ENCODE peak calls at places on chromosomes 12 and 14, in four cellular contexts. G is CD8-positive, alpha-beta memory T cell; M is tibial artery; R is WERI-Rb-1. Z is an unnamed sample.

GRCh38 chr14:29518335-29518734 is 409.3 kb downstream of the PRKD1 start:
- DNase-seq in G (no peak), R (no peak), M (no peak), Z (no peak)

GRCh38 chr14:104770851-104771272 is 17.9 kb downstream of the SIVA1 start:
- DNase-seq in R (peak; percentile 37), G (no peak), M (no peak), Z (no peak)

GRCh38 chr12:109124878-109125648 is 8.7 kb downstream of the ACACB start:
- DNase-seq in R (no peak), G (no peak), M (no peak), Z (no peak)

GRCh38 chr12:96335270-96335669 is 65.0 kb downstream of the CDK17 start:
- DNase-seq in G (no peak), M (no peak), R (no peak), Z (no peak)

GRCh38 chr14:95833429-95833828 is 43.2 kb upstream of the TUNAR start:
- DNase-seq in G (no peak), M (no peak), R (no peak), Z (no peak)

GRCh38 chr14:91897121-91897701 is 29.9 kb upstream of the TC2N start:
- DNase-seq in R (no peak), G (no peak), M (peak; percentile 82), Z (peak; percentile 56)

GRCh38 chr14:58705066-58705465 is 67.3 kb downstream of the DACT1 start:
- DNase-seq in G (no peak), R (no peak), M (peak; percentile 40), Z (peak; percentile 67)

GRCh38 chr12:4584896-4585295 is 22.9 kb downstream of the DYRK4 start:
- DNase-seq in M (no peak), G (no peak), R (no peak), Z (no peak)

GRCh38 chr12:27014085-27014858 is at the start of gene TM7SF3:
- DNase-seq in M (peak; percentile 94), R (peak; percentile 94), G (peak; percentile 95), Z (peak; percentile 97)

GRCh38 chr14:96481731-96482314 is 20.4 kb upstream of the PAPOLA start:
- DNase-seq in R (no peak), G (no peak), M (no peak), Z (no peak)

GRCh38 chr12:115407036-115407435 is 723.1 kb upstream of the TBX3 start:
- DNase-seq in M (no peak), G (no peak), R (no peak), Z (no peak)

GRCh38 chr14:38207342-38207741 is 362 bp upstream of the SSTR1 start:
- DNase-seq in R (no peak), M (no peak), G (no peak), Z (no peak)

GRCh38 chr12:52007158-52007921 is 594 bp downstream of the TAMALIN start:
- DNase-seq in G (peak; percentile 29), R (peak; percentile 51), M (peak; percentile 50), Z (peak; percentile 72)

GRCh38 chr14:102930138-102930752 is 7.8 kb downstream of the AMN start:
- DNase-seq in M (no peak), G (no peak), R (peak; percentile 46), Z (peak; percentile 42)

GRCh38 chr14:103522028-103522581 is 525 bp downstream of the CKB start:
- DNase-seq in R (no peak), G (no peak), M (no peak), Z (peak; percentile 60)

GRCh38 chr12:56032006-56032405 is 9.7 kb upstream of the RPS26 start:
- DNase-seq in M (no peak), G (no peak), R (no peak), Z (no peak)

GRCh38 chr14:89589400-89590128 is 172.5 kb upstream of the FOXN3 start:
- DNase-seq in G (no peak), M (no peak), R (no peak), Z (no peak)

GRCh38 chr12:100593490-100593889 is 20.0 kb downstream of the GAS2L3 start:
- DNase-seq in R (no peak), M (no peak), G (no peak), Z (no peak)

GRCh38 chr14:76098916-76099675 is 52.6 kb upstream of the GPATCH2L start:
- DNase-seq in M (no peak), G (no peak), R (no peak), Z (no peak)

GRCh38 chr12:130948136-130948535 is 5.6 kb upstream of the ADGRD1 start:
- DNase-seq in G (no peak), M (no peak), R (no peak), Z (no peak)

GRCh38 chr14:49306152-49306751 is 279.9 kb downstream of the RPS29 start:
- DNase-seq in R (no peak), M (no peak), G (no peak), Z (no peak)

GRCh38 chr14:89702151-89702936 is 252.2 kb downstream of the EFCAB11 start:
- DNase-seq in G (no peak), R (no peak), M (peak; percentile 25), Z (peak; percentile 36)

GRCh38 chr12:50200507-50201273 is 33.5 kb upstream of the CERS5 start:
- DNase-seq in M (no peak), G (no peak), R (no peak), Z (no peak)

GRCh38 chr12:120538281-120539156 is 4.4 kb downstream of the RNF10 start:
- DNase-seq in R (no peak), M (peak; percentile 57), G (no peak), Z (peak; percentile 89)

GRCh38 chr14:35366048-35366428 is 38.5 kb downstream of the NFKBIA start:
- DNase-seq in G (no peak), R (no peak), M (no peak), Z (peak; percentile 69)

GRCh38 chr12:99915251-99916082 is 69.3 kb downstream of the ANKS1B start:
- DNase-seq in R (no peak), G (no peak), M (no peak), Z (no peak)

GRCh38 chr14:99545574-99545973 is 58.4 kb downstream of the CCDC85C start:
- DNase-seq in R (no peak), G (no peak), M (no peak), Z (no peak)

GRCh38 chr12:75784591-75784990 is 247.0 kb downstream of the PHLDA1 start:
- DNase-seq in M (peak; percentile 23), R (no peak), G (no peak), Z (peak; percentile 55)

GRCh38 chr12:22334696-22335290 is at the start of gene ST8SIA1:
- DNase-seq in R (peak; percentile 44), M (peak; percentile 28), G (peak; percentile 58), Z (peak; percentile 52)

GRCh38 chr12:53427905-53428594 is 4.4 kb downstream of the AMHR2 start:
- DNase-seq in M (no peak), R (no peak), G (no peak), Z (no peak)

DNA sequence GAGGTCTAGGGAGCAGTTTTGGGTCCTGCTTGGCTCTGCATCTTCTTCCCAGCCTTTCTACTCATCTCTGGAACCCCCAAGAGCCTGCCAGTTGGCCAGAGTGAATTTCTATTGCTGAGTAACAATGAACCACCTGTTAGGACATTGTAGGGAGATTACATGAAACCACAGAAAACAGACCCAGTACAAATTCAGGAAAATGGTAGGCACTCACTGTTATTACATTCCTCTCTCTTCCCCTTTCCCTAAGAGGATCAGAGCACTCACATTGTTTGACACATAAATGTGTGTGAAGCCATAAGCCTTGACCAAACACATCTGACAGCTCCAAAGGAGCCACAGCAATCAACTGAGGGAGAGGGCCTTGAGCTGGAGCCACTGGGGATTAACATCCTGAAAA is 216.1 kb downstream of the TMEM132D start:
- DNase-seq in M (no peak), R (peak; percentile 34), G (no peak), Z (no peak)
- H3K9me3 ChIP-seq in M (peaks cover 5% of the 10 kb centered on the region), R (no peaks in the 10 kb centered on the region), G (no peaks in the 10 kb centered on the region), Z (no peaks in the 10 kb centered on the region)

GRCh38 chr14:32212833-32213232 is 9.8 kb upstream of the RNU6-8 start:
- DNase-seq in R (no peak), M (no peak), G (no peak), Z (no peak)

GRCh38 chr14:32217301-32217700 is 14.2 kb upstream of the RNU6-8 start:
- DNase-seq in R (peak; percentile 66), G (no peak), M (no peak), Z (no peak)
- H3K9me3 ChIP-seq in R (peaks cover 6% of the 10 kb centered on the region), G (no peaks in the 10 kb centered on the region), M (no peaks in the 10 kb centered on the region), Z (no peaks in the 10 kb centered on the region)

DNA sequence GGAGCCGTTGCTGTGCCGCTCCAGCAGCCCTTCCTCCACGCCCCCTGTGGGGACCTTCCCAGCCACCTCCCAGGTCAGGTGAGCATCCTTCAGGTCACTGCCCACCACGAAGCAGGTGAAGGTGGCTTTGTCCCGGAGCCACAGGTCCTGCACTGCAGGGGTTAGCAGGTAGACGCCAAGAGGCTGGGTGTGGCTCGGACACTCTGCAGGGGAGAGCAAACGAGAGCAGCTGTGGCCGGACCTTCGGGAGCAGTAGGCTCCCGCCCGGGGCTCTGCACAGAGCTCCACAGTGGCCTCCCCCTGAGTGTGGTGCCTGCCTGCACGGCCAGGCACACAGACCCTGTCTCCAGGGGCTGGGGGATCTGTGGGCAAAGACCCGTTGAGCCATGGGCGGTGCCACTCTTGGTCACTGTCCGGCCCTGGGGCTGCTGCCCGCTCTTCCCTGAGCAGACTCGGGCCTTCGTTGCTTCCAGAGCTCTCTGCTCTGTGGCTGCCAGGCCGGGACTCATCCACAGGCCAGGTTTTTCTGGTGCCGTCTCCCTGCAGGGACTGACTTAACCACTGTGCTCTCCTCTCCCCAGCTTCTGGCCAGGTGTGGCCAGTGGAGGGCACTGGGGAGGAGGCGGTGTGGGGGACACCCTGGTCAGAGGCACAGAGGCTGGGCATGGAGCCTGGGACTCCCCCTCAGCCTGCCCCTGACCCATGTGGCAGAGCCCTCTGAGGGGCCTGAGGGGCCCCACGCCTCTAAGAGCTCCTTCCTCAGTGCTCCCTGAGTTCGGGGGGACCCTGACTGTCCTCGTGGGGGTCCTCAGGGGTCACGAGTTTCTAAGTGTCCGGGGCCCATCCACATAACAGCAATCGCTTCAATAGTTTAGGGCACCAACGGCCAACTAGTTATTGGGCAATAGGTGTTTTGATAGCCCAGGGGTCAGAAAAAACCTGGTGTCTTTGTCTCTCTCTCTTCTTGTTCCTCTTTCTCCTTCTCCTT is 314.9 kb downstream of the TMEM121 start:
- DNase-seq in G (no peak), R (no peak), M (peak; percentile 15), Z (no peak)
- H3K9me3 ChIP-seq in G (no peaks in the 10 kb centered on the region), R (no peaks in the 10 kb centered on the region), M (no peaks in the 10 kb centered on the region), Z (no peaks in the 10 kb centered on the region)

GRCh38 chr12:132354982-132355680 is 25.7 kb upstream of the GALNT9 start:
- DNase-seq in G (no peak), M (no peak), R (no peak), Z (no peak)
- H3K9me3 ChIP-seq in G (no peaks in the 10 kb centered on the region), M (peaks cover 6% of the 10 kb centered on the region), R (peaks cover 4% of the 10 kb centered on the region), Z (no peaks in the 10 kb centered on the region)